ENCODE peak calls at places on chromosomes 5 and 9, in four cellular contexts. One of them, this sample, is unnamed.

GRCh38 chr9:23524607-23525155 is 301.4 kb downstream of the ELAVL2 start:
- DNase-seq in K562: no peak
- DNase-seq in H1: no peak
- DNase-seq in HCT116: no peak
- DNase-seq in this sample: no peak

GRCh38 chr5:10308844-10309243 is 1.1 kb upstream of the CMBL start:
- DNase-seq in H1: no peak
- DNase-seq in HCT116: no peak
- DNase-seq in K562: peak
- DNase-seq in this sample: no peak

GRCh38 chr9:117722108-117722761 is 18.0 kb downstream of the TLR4 start:
- DNase-seq in K562: no peak
- DNase-seq in H1: no peak
- DNase-seq in HCT116: no peak
- DNase-seq in this sample: no peak

GRCh38 chr9:14687042-14687719 is 6.1 kb downstream of the ZDHHC21 start:
- DNase-seq in H1: no peak
- DNase-seq in K562: no peak
- DNase-seq in HCT116: no peak
- DNase-seq in this sample: no peak

GRCh38 chr5:72937517-72938061 is 18.3 kb upstream of the FCHO2 start:
- DNase-seq in K562: no peak
- DNase-seq in H1: no peak
- DNase-seq in HCT116: no peak
- DNase-seq in this sample: no peak

GRCh38 chr9:89874351-89875321 is 269.8 kb downstream of the GADD45G start:
- DNase-seq in H1: no peak
- DNase-seq in K562: no peak
- DNase-seq in HCT116: no peak
- DNase-seq in this sample: peak

GRCh38 chr5:60961685-60962084 is 16.7 kb downstream of the NDUFAF2 start:
- DNase-seq in H1: no peak
- DNase-seq in K562: peak
- DNase-seq in HCT116: no peak
- DNase-seq in this sample: no peak

GRCh38 chr9:117546894-117547293 is 132.0 kb upstream of the ASTN2 start:
- DNase-seq in H1: no peak
- DNase-seq in HCT116: no peak
- DNase-seq in K562: no peak
- DNase-seq in this sample: no peak

GRCh38 chr5:123937230-123937629 is 425.3 kb downstream of the CSNK1G3 start:
- DNase-seq in HCT116: peak
- DNase-seq in H1: peak
- DNase-seq in K562: peak
- DNase-seq in this sample: peak

DNA sequence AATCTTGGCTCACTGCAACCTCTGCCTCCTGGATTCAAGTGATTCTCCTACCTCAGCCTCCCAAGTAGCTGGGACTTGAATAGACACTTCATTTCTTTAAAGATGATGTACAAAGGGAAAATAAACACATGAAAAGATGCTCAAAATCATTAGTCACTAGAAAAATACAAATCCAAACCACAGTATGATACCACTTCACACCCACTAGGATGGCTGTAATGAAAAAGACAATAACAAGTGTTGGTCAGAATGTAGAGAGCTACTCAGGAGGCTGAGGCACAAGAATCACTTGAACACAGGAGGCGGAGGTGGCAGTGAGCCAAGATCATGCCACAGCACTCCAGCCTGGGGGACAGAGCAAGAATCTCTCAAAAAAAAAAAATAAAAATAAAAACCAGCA is 13.0 kb downstream of the F2RL2 start:
- DNase-seq in HCT116: no peak
- DNase-seq in K562: no peak
- DNase-seq in H1: no peak
- DNase-seq in this sample: no peak
- TF ChIP-seq JUND in HCT116: no peak
- TF ChIP-seq JUND in K562: no peak
- TF ChIP-seq JUND in H1: no peak
- TF ChIP-seq JUND in this sample: no peak

DNA sequence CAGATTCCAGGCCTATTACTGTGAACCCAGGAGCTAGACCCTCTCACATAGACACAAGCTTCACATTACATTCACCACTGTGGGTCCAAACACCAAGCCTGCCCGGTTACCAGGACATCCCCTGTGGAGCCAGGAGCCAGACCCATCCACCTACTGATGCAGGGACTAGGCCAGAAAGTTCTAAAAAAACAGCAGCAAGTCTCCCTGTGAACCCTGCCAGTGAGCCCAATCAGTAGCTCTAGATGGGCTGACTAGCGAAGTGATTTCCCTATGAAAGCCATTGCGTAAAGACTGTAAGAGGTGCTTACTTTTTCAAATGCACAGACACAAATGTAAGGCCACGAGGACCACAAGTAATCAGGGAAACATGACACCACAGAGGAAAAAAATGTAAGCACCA is 352.3 kb downstream of the TMEM161B start:
- DNase-seq in K562: no peak
- DNase-seq in H1: no peak
- DNase-seq in HCT116: no peak
- DNase-seq in this sample: no peak
- TF ChIP-seq JUND in K562: no peak
- TF ChIP-seq JUND in H1: no peak
- TF ChIP-seq JUND in HCT116: no peak
- TF ChIP-seq JUND in this sample: no peak

DNA sequence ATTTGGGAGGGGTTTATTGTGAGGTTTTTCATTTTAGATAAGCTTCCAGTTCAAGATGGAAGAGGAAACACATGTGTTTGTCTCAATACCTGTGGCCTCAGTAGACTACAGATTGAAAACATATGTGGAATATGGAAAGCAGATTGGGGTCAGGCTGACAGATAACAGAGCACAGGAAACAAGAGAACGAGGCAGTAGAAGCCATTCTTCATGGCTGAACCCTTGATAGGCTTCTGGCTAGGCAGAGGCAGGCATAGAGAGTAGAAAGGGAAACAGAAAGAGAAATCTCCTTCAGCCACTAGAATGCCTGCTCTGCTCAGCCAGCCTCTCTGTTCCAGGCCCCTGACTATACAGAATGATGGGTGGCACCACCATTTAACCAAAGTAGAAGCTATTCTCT is 152.5 kb downstream of the MUSK start:
- DNase-seq in H1: no peak
- DNase-seq in K562: no peak
- DNase-seq in HCT116: no peak
- DNase-seq in this sample: no peak
- TF ChIP-seq JUND in H1: no peak
- TF ChIP-seq JUND in K562: no peak
- TF ChIP-seq JUND in HCT116: no peak
- TF ChIP-seq JUND in this sample: no peak

GRCh38 chr5:133754575-133755169 is 142.3 kb upstream of the FSTL4 start:
- DNase-seq in H1: peak
- DNase-seq in HCT116: peak
- DNase-seq in K562: peak
- DNase-seq in this sample: peak

GRCh38 chr5:133756036-133756435 is 143.7 kb upstream of the FSTL4 start:
- DNase-seq in HCT116: no peak
- DNase-seq in K562: no peak
- DNase-seq in H1: no peak
- DNase-seq in this sample: no peak

GRCh38 chr5:133756756-133757155 is 144.4 kb upstream of the FSTL4 start:
- DNase-seq in K562: no peak
- DNase-seq in HCT116: no peak
- DNase-seq in H1: no peak
- DNase-seq in this sample: no peak

GRCh38 chr5:133751846-133752245 is 139.5 kb upstream of the FSTL4 start:
- DNase-seq in K562: no peak
- DNase-seq in HCT116: no peak
- DNase-seq in H1: no peak
- DNase-seq in this sample: no peak

DNA sequence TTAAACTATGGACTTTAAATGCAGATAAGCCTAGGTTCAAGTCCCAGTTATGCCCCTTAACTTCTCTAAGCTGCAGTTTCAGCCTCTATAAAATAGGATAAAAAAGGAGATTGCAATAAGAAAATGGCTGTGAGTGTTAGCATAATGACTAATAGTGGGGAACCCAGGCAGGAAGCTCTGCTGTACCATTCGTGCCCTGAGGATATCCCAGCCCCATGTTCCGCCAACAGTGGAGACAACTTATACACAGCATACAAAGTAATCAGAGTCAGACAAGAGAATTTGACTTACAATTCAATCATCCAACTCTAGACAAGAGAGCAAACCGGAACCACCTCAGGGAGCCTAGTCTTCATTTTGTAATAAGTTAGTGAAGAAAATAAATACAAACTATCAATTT is 141.5 kb upstream of the FSTL4 start:
- DNase-seq in K562: no peak
- DNase-seq in H1: no peak
- DNase-seq in HCT116: no peak
- DNase-seq in this sample: no peak
- TF ChIP-seq JUND in K562: no peak
- TF ChIP-seq JUND in H1: no peak
- TF ChIP-seq JUND in HCT116: no peak
- TF ChIP-seq JUND in this sample: no peak

GRCh38 chr9:134693641-134694367 is 52.2 kb downstream of the COL5A1 start:
- DNase-seq in HCT116: no peak
- DNase-seq in H1: no peak
- DNase-seq in K562: no peak
- DNase-seq in this sample: no peak
- TF ChIP-seq JUND in HCT116: no peak
- TF ChIP-seq JUND in H1: no peak
- TF ChIP-seq JUND in K562: no peak
- TF ChIP-seq JUND in this sample: no peak

DNA sequence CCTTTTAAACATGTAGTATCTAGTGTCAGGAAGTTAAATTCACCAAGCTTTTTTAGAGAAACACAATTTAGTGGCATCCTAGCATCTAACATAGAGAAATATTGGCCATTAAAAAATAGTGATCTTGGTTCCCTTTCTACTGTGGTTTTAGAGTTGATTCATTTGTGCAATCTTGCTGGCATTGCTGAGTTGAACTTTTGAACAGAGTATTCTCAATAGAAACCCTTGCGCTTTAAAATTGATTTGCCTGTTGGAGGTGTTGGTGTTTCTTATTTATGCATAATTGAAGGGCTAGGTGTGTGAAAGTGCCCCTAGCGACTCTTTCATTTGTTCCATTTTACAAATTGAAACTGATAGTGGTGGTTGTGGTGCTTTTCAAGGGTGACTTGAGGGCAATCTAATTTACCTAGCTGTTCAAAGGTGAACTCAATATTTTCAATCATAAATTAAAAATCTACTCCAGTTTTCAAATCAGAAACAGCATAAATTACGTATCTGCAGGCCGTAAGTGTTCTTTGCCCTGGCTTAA is 73.0 kb upstream of the MPDZ start:
- DNase-seq in K562: no peak
- DNase-seq in HCT116: no peak
- DNase-seq in H1: no peak
- DNase-seq in this sample: no peak
- TF ChIP-seq JUND in K562: no peak
- TF ChIP-seq JUND in HCT116: no peak
- TF ChIP-seq JUND in H1: no peak
- TF ChIP-seq JUND in this sample: no peak

This sample was measured in T47D.